ENCODE peak calls at places on chromosomes 4 and X, in seven cellular contexts. One of them, this sample, is unnamed.

GRCh38 chrX:118594697-118595420 is 99.2 kb downstream of the DOCK11 start:
- DNase-seq in NCI-H1930: no peak
- DNase-seq in AG09309: no peak
- DNase-seq in activated CD4-positive, alpha-beta T cell treated with anti-CD3 and anti-CD28 coated beads, Interleukin-2, amount 10 ng/mL, durations not matched to agents 7 days and 5 days: no peak
- DNase-seq in activated T-cell treated with anti-CD3 and anti-CD28 coated beads, Interleukin-2, amount 50 U/mL, for 72 hours: no peak
- DNase-seq in stimulated activated CD4-positive, alpha-beta T cell treated with anti-CD3 and anti-CD28 coated beads, Interleukin-4, amount 100 ng/mL, for 24 hours: no peak
- DNase-seq in Kasumi-1: peak
- DNase-seq in this sample: no peak

GRCh38 chr4:536351-536972 is 37.5 kb downstream of the PIGG start:
- DNase-seq in NCI-H1930: no peak
- DNase-seq in AG09309: no peak
- DNase-seq in activated CD4-positive, alpha-beta T cell treated with anti-CD3 and anti-CD28 coated beads, Interleukin-2, amount 10 ng/mL, durations not matched to agents 7 days and 5 days: no peak
- DNase-seq in activated T-cell treated with anti-CD3 and anti-CD28 coated beads, Interleukin-2, amount 50 U/mL, for 72 hours: no peak
- DNase-seq in stimulated activated CD4-positive, alpha-beta T cell treated with anti-CD3 and anti-CD28 coated beads, Interleukin-4, amount 100 ng/mL, for 24 hours: no peak
- DNase-seq in Kasumi-1: no peak
- DNase-seq in this sample: no peak

GRCh38 chr4:94390804-94391410 is 48.3 kb upstream of the HPGDS start:
- DNase-seq in NCI-H1930: no peak
- DNase-seq in AG09309: no peak
- DNase-seq in activated CD4-positive, alpha-beta T cell treated with anti-CD3 and anti-CD28 coated beads, Interleukin-2, amount 10 ng/mL, durations not matched to agents 7 days and 5 days: peak
- DNase-seq in activated T-cell treated with anti-CD3 and anti-CD28 coated beads, Interleukin-2, amount 50 U/mL, for 72 hours: peak
- DNase-seq in stimulated activated CD4-positive, alpha-beta T cell treated with anti-CD3 and anti-CD28 coated beads, Interleukin-4, amount 100 ng/mL, for 24 hours: peak
- DNase-seq in Kasumi-1: peak
- DNase-seq in this sample: peak

GRCh38 chr4:153248641-153249198 is 44.5 kb downstream of the TRIM2 start:
- DNase-seq in NCI-H1930: no peak
- DNase-seq in AG09309: no peak
- DNase-seq in activated CD4-positive, alpha-beta T cell treated with anti-CD3 and anti-CD28 coated beads, Interleukin-2, amount 10 ng/mL, durations not matched to agents 7 days and 5 days: no peak
- DNase-seq in activated T-cell treated with anti-CD3 and anti-CD28 coated beads, Interleukin-2, amount 50 U/mL, for 72 hours: no peak
- DNase-seq in stimulated activated CD4-positive, alpha-beta T cell treated with anti-CD3 and anti-CD28 coated beads, Interleukin-4, amount 100 ng/mL, for 24 hours: no peak
- DNase-seq in Kasumi-1: no peak
- DNase-seq in this sample: no peak

GRCh38 chr4:144645102-144645469 is 870 bp upstream of the HHIP start:
- DNase-seq in NCI-H1930: no peak
- DNase-seq in AG09309: no peak
- DNase-seq in activated CD4-positive, alpha-beta T cell treated with anti-CD3 and anti-CD28 coated beads, Interleukin-2, amount 10 ng/mL, durations not matched to agents 7 days and 5 days: no peak
- DNase-seq in activated T-cell treated with anti-CD3 and anti-CD28 coated beads, Interleukin-2, amount 50 U/mL, for 72 hours: no peak
- DNase-seq in stimulated activated CD4-positive, alpha-beta T cell treated with anti-CD3 and anti-CD28 coated beads, Interleukin-4, amount 100 ng/mL, for 24 hours: no peak
- DNase-seq in Kasumi-1: no peak
- DNase-seq in this sample: no peak

GRCh38 chr4:173226401-173226888 is 57.8 kb downstream of the GALNT7 start:
- DNase-seq in NCI-H1930: no peak
- DNase-seq in AG09309: no peak
- DNase-seq in activated CD4-positive, alpha-beta T cell treated with anti-CD3 and anti-CD28 coated beads, Interleukin-2, amount 10 ng/mL, durations not matched to agents 7 days and 5 days: no peak
- DNase-seq in activated T-cell treated with anti-CD3 and anti-CD28 coated beads, Interleukin-2, amount 50 U/mL, for 72 hours: no peak
- DNase-seq in stimulated activated CD4-positive, alpha-beta T cell treated with anti-CD3 and anti-CD28 coated beads, Interleukin-4, amount 100 ng/mL, for 24 hours: no peak
- DNase-seq in Kasumi-1: no peak
- DNase-seq in this sample: no peak

GRCh38 chr4:102196221-102196620 is 149.1 kb downstream of the SLC39A8 start:
- DNase-seq in NCI-H1930: no peak
- DNase-seq in AG09309: no peak
- DNase-seq in activated CD4-positive, alpha-beta T cell treated with anti-CD3 and anti-CD28 coated beads, Interleukin-2, amount 10 ng/mL, durations not matched to agents 7 days and 5 days: no peak
- DNase-seq in activated T-cell treated with anti-CD3 and anti-CD28 coated beads, Interleukin-2, amount 50 U/mL, for 72 hours: no peak
- DNase-seq in stimulated activated CD4-positive, alpha-beta T cell treated with anti-CD3 and anti-CD28 coated beads, Interleukin-4, amount 100 ng/mL, for 24 hours: no peak
- DNase-seq in Kasumi-1: peak
- DNase-seq in this sample: peak

GRCh38 chrX:6738518-6739470 is 203.9 kb upstream of the VCX3A start:
- DNase-seq in NCI-H1930: no peak
- DNase-seq in AG09309: no peak
- DNase-seq in activated CD4-positive, alpha-beta T cell treated with anti-CD3 and anti-CD28 coated beads, Interleukin-2, amount 10 ng/mL, durations not matched to agents 7 days and 5 days: no peak
- DNase-seq in activated T-cell treated with anti-CD3 and anti-CD28 coated beads, Interleukin-2, amount 50 U/mL, for 72 hours: no peak
- DNase-seq in stimulated activated CD4-positive, alpha-beta T cell treated with anti-CD3 and anti-CD28 coated beads, Interleukin-4, amount 100 ng/mL, for 24 hours: no peak
- DNase-seq in Kasumi-1: no peak
- DNase-seq in this sample: no peak

GRCh38 chrX:9285342-9285771 is 179.5 kb upstream of the TBL1X start:
- DNase-seq in NCI-H1930: no peak
- DNase-seq in AG09309: no peak
- DNase-seq in activated CD4-positive, alpha-beta T cell treated with anti-CD3 and anti-CD28 coated beads, Interleukin-2, amount 10 ng/mL, durations not matched to agents 7 days and 5 days: no peak
- DNase-seq in activated T-cell treated with anti-CD3 and anti-CD28 coated beads, Interleukin-2, amount 50 U/mL, for 72 hours: peak
- DNase-seq in stimulated activated CD4-positive, alpha-beta T cell treated with anti-CD3 and anti-CD28 coated beads, Interleukin-4, amount 100 ng/mL, for 24 hours: peak
- DNase-seq in Kasumi-1: no peak
- DNase-seq in this sample: no peak

GRCh38 chr4:150769235-150769634 is 187.3 kb downstream of the MAB21L2 start:
- DNase-seq in NCI-H1930: no peak
- DNase-seq in AG09309: peak
- DNase-seq in activated CD4-positive, alpha-beta T cell treated with anti-CD3 and anti-CD28 coated beads, Interleukin-2, amount 10 ng/mL, durations not matched to agents 7 days and 5 days: no peak
- DNase-seq in activated T-cell treated with anti-CD3 and anti-CD28 coated beads, Interleukin-2, amount 50 U/mL, for 72 hours: no peak
- DNase-seq in stimulated activated CD4-positive, alpha-beta T cell treated with anti-CD3 and anti-CD28 coated beads, Interleukin-4, amount 100 ng/mL, for 24 hours: no peak
- DNase-seq in Kasumi-1: no peak
- DNase-seq in this sample: peak

GRCh38 chrX:133150730-133151129 is 53.8 kb upstream of the USP26 start:
- DNase-seq in NCI-H1930: no peak
- DNase-seq in AG09309: no peak
- DNase-seq in activated CD4-positive, alpha-beta T cell treated with anti-CD3 and anti-CD28 coated beads, Interleukin-2, amount 10 ng/mL, durations not matched to agents 7 days and 5 days: no peak
- DNase-seq in activated T-cell treated with anti-CD3 and anti-CD28 coated beads, Interleukin-2, amount 50 U/mL, for 72 hours: no peak
- DNase-seq in stimulated activated CD4-positive, alpha-beta T cell treated with anti-CD3 and anti-CD28 coated beads, Interleukin-4, amount 100 ng/mL, for 24 hours: no peak
- DNase-seq in Kasumi-1: no peak
- DNase-seq in this sample: no peak

GRCh38 chr4:19729873-19730735 is 521.6 kb upstream of the SLIT2 start:
- DNase-seq in NCI-H1930: no peak
- DNase-seq in AG09309: no peak
- DNase-seq in activated CD4-positive, alpha-beta T cell treated with anti-CD3 and anti-CD28 coated beads, Interleukin-2, amount 10 ng/mL, durations not matched to agents 7 days and 5 days: no peak
- DNase-seq in activated T-cell treated with anti-CD3 and anti-CD28 coated beads, Interleukin-2, amount 50 U/mL, for 72 hours: no peak
- DNase-seq in stimulated activated CD4-positive, alpha-beta T cell treated with anti-CD3 and anti-CD28 coated beads, Interleukin-4, amount 100 ng/mL, for 24 hours: no peak
- DNase-seq in Kasumi-1: peak
- DNase-seq in this sample: no peak

GRCh38 chr4:113181289-113182007 is 132.0 kb downstream of the ANK2 start:
- DNase-seq in NCI-H1930: no peak
- DNase-seq in AG09309: no peak
- DNase-seq in activated CD4-positive, alpha-beta T cell treated with anti-CD3 and anti-CD28 coated beads, Interleukin-2, amount 10 ng/mL, durations not matched to agents 7 days and 5 days: no peak
- DNase-seq in activated T-cell treated with anti-CD3 and anti-CD28 coated beads, Interleukin-2, amount 50 U/mL, for 72 hours: no peak
- DNase-seq in stimulated activated CD4-positive, alpha-beta T cell treated with anti-CD3 and anti-CD28 coated beads, Interleukin-4, amount 100 ng/mL, for 24 hours: no peak
- DNase-seq in Kasumi-1: no peak
- DNase-seq in this sample: peak

GRCh38 chrX:2498781-2499302 is 1.9 kb downstream of the DHRSX start:
- DNase-seq in NCI-H1930: no peak
- DNase-seq in AG09309: no peak
- DNase-seq in activated CD4-positive, alpha-beta T cell treated with anti-CD3 and anti-CD28 coated beads, Interleukin-2, amount 10 ng/mL, durations not matched to agents 7 days and 5 days: no peak
- DNase-seq in activated T-cell treated with anti-CD3 and anti-CD28 coated beads, Interleukin-2, amount 50 U/mL, for 72 hours: no peak
- DNase-seq in stimulated activated CD4-positive, alpha-beta T cell treated with anti-CD3 and anti-CD28 coated beads, Interleukin-4, amount 100 ng/mL, for 24 hours: no peak
- DNase-seq in Kasumi-1: no peak
- DNase-seq in this sample: peak

GRCh38 chr4:182143086-182143821 is 99.9 kb upstream of the TENM3 start:
- DNase-seq in NCI-H1930: no peak
- DNase-seq in AG09309: no peak
- DNase-seq in activated CD4-positive, alpha-beta T cell treated with anti-CD3 and anti-CD28 coated beads, Interleukin-2, amount 10 ng/mL, durations not matched to agents 7 days and 5 days: no peak
- DNase-seq in activated T-cell treated with anti-CD3 and anti-CD28 coated beads, Interleukin-2, amount 50 U/mL, for 72 hours: no peak
- DNase-seq in stimulated activated CD4-positive, alpha-beta T cell treated with anti-CD3 and anti-CD28 coated beads, Interleukin-4, amount 100 ng/mL, for 24 hours: no peak
- DNase-seq in Kasumi-1: no peak
- DNase-seq in this sample: peak

GRCh38 chrX:10833299-10834169 is 213.1 kb upstream of the MID1 start:
- DNase-seq in NCI-H1930: peak
- DNase-seq in AG09309: no peak
- DNase-seq in activated CD4-positive, alpha-beta T cell treated with anti-CD3 and anti-CD28 coated beads, Interleukin-2, amount 10 ng/mL, durations not matched to agents 7 days and 5 days: no peak
- DNase-seq in activated T-cell treated with anti-CD3 and anti-CD28 coated beads, Interleukin-2, amount 50 U/mL, for 72 hours: no peak
- DNase-seq in stimulated activated CD4-positive, alpha-beta T cell treated with anti-CD3 and anti-CD28 coated beads, Interleukin-4, amount 100 ng/mL, for 24 hours: no peak
- DNase-seq in Kasumi-1: peak
- DNase-seq in this sample: peak

GRCh38 chr4:118281611-118282442 is 71.0 kb downstream of the PRSS12 start:
- DNase-seq in NCI-H1930: no peak
- DNase-seq in AG09309: no peak
- DNase-seq in activated CD4-positive, alpha-beta T cell treated with anti-CD3 and anti-CD28 coated beads, Interleukin-2, amount 10 ng/mL, durations not matched to agents 7 days and 5 days: no peak
- DNase-seq in activated T-cell treated with anti-CD3 and anti-CD28 coated beads, Interleukin-2, amount 50 U/mL, for 72 hours: no peak
- DNase-seq in stimulated activated CD4-positive, alpha-beta T cell treated with anti-CD3 and anti-CD28 coated beads, Interleukin-4, amount 100 ng/mL, for 24 hours: no peak
- DNase-seq in Kasumi-1: peak
- DNase-seq in this sample: peak

GRCh38 chrX:40474205-40474626 is 106.6 kb upstream of the ATP6AP2 start:
- DNase-seq in NCI-H1930: no peak
- DNase-seq in AG09309: no peak
- DNase-seq in activated CD4-positive, alpha-beta T cell treated with anti-CD3 and anti-CD28 coated beads, Interleukin-2, amount 10 ng/mL, durations not matched to agents 7 days and 5 days: no peak
- DNase-seq in activated T-cell treated with anti-CD3 and anti-CD28 coated beads, Interleukin-2, amount 50 U/mL, for 72 hours: no peak
- DNase-seq in stimulated activated CD4-positive, alpha-beta T cell treated with anti-CD3 and anti-CD28 coated beads, Interleukin-4, amount 100 ng/mL, for 24 hours: no peak
- DNase-seq in Kasumi-1: no peak
- DNase-seq in this sample: peak

GRCh38 chr4:21806991-21807390 is 141.6 kb downstream of the KCNIP4 start:
- DNase-seq in NCI-H1930: no peak
- DNase-seq in AG09309: no peak
- DNase-seq in activated CD4-positive, alpha-beta T cell treated with anti-CD3 and anti-CD28 coated beads, Interleukin-2, amount 10 ng/mL, durations not matched to agents 7 days and 5 days: no peak
- DNase-seq in activated T-cell treated with anti-CD3 and anti-CD28 coated beads, Interleukin-2, amount 50 U/mL, for 72 hours: no peak
- DNase-seq in stimulated activated CD4-positive, alpha-beta T cell treated with anti-CD3 and anti-CD28 coated beads, Interleukin-4, amount 100 ng/mL, for 24 hours: no peak
- DNase-seq in Kasumi-1: no peak
- DNase-seq in this sample: no peak

GRCh38 chrX:22220941-22221340 is 51.8 kb upstream of the CBLL2 start:
- DNase-seq in NCI-H1930: no peak
- DNase-seq in AG09309: no peak
- DNase-seq in activated CD4-positive, alpha-beta T cell treated with anti-CD3 and anti-CD28 coated beads, Interleukin-2, amount 10 ng/mL, durations not matched to agents 7 days and 5 days: no peak
- DNase-seq in activated T-cell treated with anti-CD3 and anti-CD28 coated beads, Interleukin-2, amount 50 U/mL, for 72 hours: no peak
- DNase-seq in stimulated activated CD4-positive, alpha-beta T cell treated with anti-CD3 and anti-CD28 coated beads, Interleukin-4, amount 100 ng/mL, for 24 hours: no peak
- DNase-seq in Kasumi-1: no peak
- DNase-seq in this sample: peak

GRCh38 chr4:180635276-180635675 is 1607.9 kb upstream of the TENM3 start:
- DNase-seq in NCI-H1930: no peak
- DNase-seq in AG09309: no peak
- DNase-seq in activated CD4-positive, alpha-beta T cell treated with anti-CD3 and anti-CD28 coated beads, Interleukin-2, amount 10 ng/mL, durations not matched to agents 7 days and 5 days: no peak
- DNase-seq in activated T-cell treated with anti-CD3 and anti-CD28 coated beads, Interleukin-2, amount 50 U/mL, for 72 hours: no peak
- DNase-seq in stimulated activated CD4-positive, alpha-beta T cell treated with anti-CD3 and anti-CD28 coated beads, Interleukin-4, amount 100 ng/mL, for 24 hours: no peak
- DNase-seq in Kasumi-1: no peak
- DNase-seq in this sample: peak

GRCh38 chrX:1231850-1232505 is 19.5 kb upstream of the CRLF2 start:
- DNase-seq in NCI-H1930: no peak
- DNase-seq in AG09309: no peak
- DNase-seq in activated CD4-positive, alpha-beta T cell treated with anti-CD3 and anti-CD28 coated beads, Interleukin-2, amount 10 ng/mL, durations not matched to agents 7 days and 5 days: peak
- DNase-seq in activated T-cell treated with anti-CD3 and anti-CD28 coated beads, Interleukin-2, amount 50 U/mL, for 72 hours: no peak
- DNase-seq in stimulated activated CD4-positive, alpha-beta T cell treated with anti-CD3 and anti-CD28 coated beads, Interleukin-4, amount 100 ng/mL, for 24 hours: no peak
- DNase-seq in Kasumi-1: no peak
- DNase-seq in this sample: no peak

GRCh38 chr4:92304073-92304472 is 307 bp downstream of the GRID2 start:
- DNase-seq in NCI-H1930: no peak
- DNase-seq in AG09309: no peak
- DNase-seq in activated CD4-positive, alpha-beta T cell treated with anti-CD3 and anti-CD28 coated beads, Interleukin-2, amount 10 ng/mL, durations not matched to agents 7 days and 5 days: no peak
- DNase-seq in activated T-cell treated with anti-CD3 and anti-CD28 coated beads, Interleukin-2, amount 50 U/mL, for 72 hours: no peak
- DNase-seq in stimulated activated CD4-positive, alpha-beta T cell treated with anti-CD3 and anti-CD28 coated beads, Interleukin-4, amount 100 ng/mL, for 24 hours: no peak
- DNase-seq in Kasumi-1: no peak
- DNase-seq in this sample: no peak